ENCODE peak calls at places on chromosome 22, in four cellular contexts. One of them, this sample, is unnamed.

GRCh38 chr22:36331306-36331911 is 56.4 kb downstream of the MYH9 start:
- DNase-seq in GM12878: peak; percentile 81
- DNase-seq in K562: peak; percentile 64
- DNase-seq in GM12891: peak; percentile 78
- DNase-seq in this sample: peak; percentile 73

GRCh38 chr22:43001271-43002197 is 13.4 kb downstream of the PACSIN2 start:
- DNase-seq in GM12878: no peak
- DNase-seq in GM12891: no peak
- DNase-seq in K562: no peak
- DNase-seq in this sample: no peak

GRCh38 chr22:45221201-45221600 is 19.5 kb downstream of the KIAA0930 start:
- DNase-seq in K562: no peak
- DNase-seq in GM12878: no peak
- DNase-seq in GM12891: no peak
- DNase-seq in this sample: no peak

GRCh38 chr22:22201925-22202343 is 42.7 kb upstream of the VPREB1 start:
- DNase-seq in GM12878: no peak
- DNase-seq in K562: no peak
- DNase-seq in GM12891: no peak
- DNase-seq in this sample: no peak

GRCh38 chr22:19871023-19871844 is 16.6 kb upstream of the GNB1L start:
- DNase-seq in K562: no peak
- DNase-seq in GM12878: no peak
- DNase-seq in GM12891: no peak
- DNase-seq in this sample: no peak

GRCh38 chr22:40519284-40519947 is 117.1 kb downstream of the MRTFA start:
- DNase-seq in GM12891: no peak
- DNase-seq in K562: no peak
- DNase-seq in GM12878: no peak
- DNase-seq in this sample: no peak

GRCh38 chr22:40499187-40499753 is 128.9 kb downstream of the SGSM3 start:
- DNase-seq in GM12878: peak; percentile 55
- DNase-seq in K562: peak; percentile 54
- DNase-seq in GM12891: peak; percentile 15
- DNase-seq in this sample: peak; percentile 26

GRCh38 chr22:20111045-20111688 is 4.7 kb upstream of the RANBP1 start:
- DNase-seq in GM12891: peak; percentile 66
- DNase-seq in GM12878: no peak
- DNase-seq in K562: peak; percentile 89
- DNase-seq in this sample: peak; percentile 58

GRCh38 chr22:40156001-40156516 is 21.7 kb upstream of the TNRC6B start:
- DNase-seq in GM12878: no peak
- DNase-seq in GM12891: no peak
- DNase-seq in K562: peak; percentile 68
- DNase-seq in this sample: no peak

GRCh38 chr22:37609240-37610152 is 862 bp downstream of the GGA1 start:
- DNase-seq in GM12878: no peak
- DNase-seq in K562: peak; percentile 67
- DNase-seq in GM12891: no peak
- DNase-seq in this sample: no peak

GRCh38 chr22:40213478-40213877 is 35.8 kb downstream of the TNRC6B start:
- DNase-seq in GM12891: no peak
- DNase-seq in GM12878: no peak
- DNase-seq in K562: no peak
- DNase-seq in this sample: no peak

GRCh38 chr22:44448271-44448780 is 49.7 kb downstream of the RTL6 start:
- DNase-seq in GM12891: no peak
- DNase-seq in K562: no peak
- DNase-seq in GM12878: no peak
- DNase-seq in this sample: no peak

GRCh38 chr22:39179841-39180335 is 27.4 kb upstream of the CBX7 start:
- DNase-seq in GM12891: no peak
- DNase-seq in K562: peak; percentile 29
- DNase-seq in GM12878: no peak
- DNase-seq in this sample: no peak

GRCh38 chr22:31321421-31321820 is 24.7 kb downstream of the PATZ1 start:
- DNase-seq in GM12878: no peak
- DNase-seq in GM12891: no peak
- DNase-seq in K562: no peak
- DNase-seq in this sample: no peak

GRCh38 chr22:37209140-37209845 is 3.0 kb downstream of the SSTR3 start:
- DNase-seq in GM12891: no peak
- DNase-seq in GM12878: no peak
- DNase-seq in K562: no peak
- DNase-seq in this sample: no peak

GRCh38 chr22:28750471-28750881 is 8.6 kb downstream of the HSCB start:
- DNase-seq in GM12878: no peak
- DNase-seq in K562: no peak
- DNase-seq in GM12891: no peak
- DNase-seq in this sample: no peak
- TF ChIP-seq TAF1 in GM12878: no peak
- TF ChIP-seq TAF1 in K562: no peak
- TF ChIP-seq TAF1 in GM12891: no peak
- TF ChIP-seq TAF1 in this sample: no peak

DNA sequence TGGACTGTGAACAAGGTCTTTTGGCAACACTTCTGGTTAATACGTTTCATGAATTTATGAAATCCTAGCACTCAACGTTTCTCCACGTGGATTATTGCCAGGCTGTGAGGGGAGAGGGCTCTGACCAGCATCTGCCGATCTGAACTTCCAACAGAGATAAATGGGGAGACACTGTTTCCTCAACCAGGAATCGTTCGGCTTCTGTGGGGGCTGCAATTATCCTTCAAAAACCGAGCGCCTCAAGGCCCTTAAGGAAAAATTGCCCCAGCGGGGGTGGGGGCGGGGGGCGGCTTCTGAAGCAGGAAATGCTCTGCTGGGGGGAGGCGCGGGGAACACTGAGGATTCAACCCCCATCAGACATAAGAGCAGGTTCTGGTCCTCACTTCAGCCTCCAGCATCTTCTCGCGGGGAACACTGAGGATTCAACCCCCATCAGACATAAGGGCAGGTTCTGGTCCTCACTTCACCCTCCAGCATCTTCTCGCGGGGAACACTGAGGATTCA is 155.6 kb downstream of the BRD1 start:
- DNase-seq in GM12891: no peak
- DNase-seq in K562: no peak
- DNase-seq in GM12878: no peak
- DNase-seq in this sample: no peak
- TF ChIP-seq TAF1 in GM12891: no peak
- TF ChIP-seq TAF1 in K562: no peak
- TF ChIP-seq TAF1 in GM12878: no peak
- TF ChIP-seq TAF1 in this sample: no peak

GRCh38 chr22:46830001-46830715 is 67.7 kb downstream of the TBC1D22A start:
- DNase-seq in GM12878: no peak
- DNase-seq in GM12891: no peak
- DNase-seq in K562: no peak
- DNase-seq in this sample: no peak

GRCh38 chr22:46827781-46828180 is 65.3 kb downstream of the TBC1D22A start:
- DNase-seq in GM12891: no peak
- DNase-seq in GM12878: no peak
- DNase-seq in K562: no peak
- DNase-seq in this sample: no peak

GRCh38 chr22:46829140-46829891 is 66.9 kb downstream of the TBC1D22A start:
- DNase-seq in GM12878: no peak
- DNase-seq in GM12891: no peak
- DNase-seq in K562: no peak
- DNase-seq in this sample: no peak

GRCh38 chr22:46827072-46827780 is 64.8 kb downstream of the TBC1D22A start:
- DNase-seq in K562: no peak
- DNase-seq in GM12891: no peak
- DNase-seq in GM12878: no peak
- DNase-seq in this sample: no peak

GRCh38 chr22:46828323-46829139 is 66.1 kb downstream of the TBC1D22A start:
- DNase-seq in K562: no peak
- DNase-seq in GM12891: no peak
- DNase-seq in GM12878: no peak
- DNase-seq in this sample: no peak
- TF ChIP-seq TAF1 in K562: no peak
- TF ChIP-seq TAF1 in GM12891: no peak
- TF ChIP-seq TAF1 in GM12878: no peak
- TF ChIP-seq TAF1 in this sample: no peak

GRCh38 chr22:32545801-32546200 is 71.2 kb downstream of the FBXO7 start:
- DNase-seq in GM12891: no peak
- DNase-seq in GM12878: no peak
- DNase-seq in K562: no peak
- DNase-seq in this sample: no peak
- TF ChIP-seq TAF1 in GM12891: no peak
- TF ChIP-seq TAF1 in GM12878: no peak
- TF ChIP-seq TAF1 in K562: no peak
- TF ChIP-seq TAF1 in this sample: no peak

GRCh38 chr22:27246558-27246957 is 555.0 kb downstream of the MN1 start:
- DNase-seq in GM12891: no peak
- DNase-seq in GM12878: no peak
- DNase-seq in K562: no peak
- DNase-seq in this sample: no peak

GRCh38 chr22:27244328-27244727 is 557.2 kb downstream of the MN1 start:
- DNase-seq in GM12878: no peak
- DNase-seq in GM12891: no peak
- DNase-seq in K562: no peak
- DNase-seq in this sample: no peak

GRCh38 chr22:27250418-27250817 is 551.1 kb downstream of the MN1 start:
- DNase-seq in GM12878: no peak
- DNase-seq in GM12891: no peak
- DNase-seq in K562: no peak
- DNase-seq in this sample: no peak

GRCh38 chr22:27245056-27245455 is 556.5 kb downstream of the MN1 start:
- DNase-seq in K562: no peak
- DNase-seq in GM12891: no peak
- DNase-seq in GM12878: no peak
- DNase-seq in this sample: no peak

GRCh38 chr22:27247691-27248434 is 553.7 kb downstream of the MN1 start:
- DNase-seq in K562: no peak
- DNase-seq in GM12878: no peak
- DNase-seq in GM12891: no peak
- DNase-seq in this sample: no peak
- TF ChIP-seq TAF1 in K562: no peak
- TF ChIP-seq TAF1 in GM12878: no peak
- TF ChIP-seq TAF1 in GM12891: no peak
- TF ChIP-seq TAF1 in this sample: no peak